ENCODE peak calls at places on chromosomes 4 and X, in six cellular contexts. One of them, this sample, is unnamed.

GRCh38 chr4:4735870-4736269 is 123.6 kb upstream of the MSX1 start:
- DNase-seq in sigmoid colon: peak; percentile 57
- DNase-seq in heart right ventricle: no peak
- DNase-seq in HFFc6: no peak
- DNase-seq in H9: no peak
- DNase-seq in endothelial cell: no peak
- DNase-seq in this sample: no peak

GRCh38 chr4:28469886-28470285 is 1609.2 kb downstream of the STIM2 start:
- DNase-seq in sigmoid colon: no peak
- DNase-seq in heart right ventricle: no peak
- DNase-seq in HFFc6: peak; percentile 50
- DNase-seq in H9: no peak
- DNase-seq in endothelial cell: no peak
- DNase-seq in this sample: no peak

GRCh38 chrX:44428989-44429627 is 85.6 kb upstream of the EFHC2 start:
- DNase-seq in sigmoid colon: no peak
- DNase-seq in heart right ventricle: no peak
- DNase-seq in HFFc6: no peak
- DNase-seq in H9: no peak
- DNase-seq in endothelial cell: no peak
- DNase-seq in this sample: no peak

GRCh38 chr4:35500812-35501211 is 743.5 kb downstream of the ARAP2 start:
- DNase-seq in sigmoid colon: no peak
- DNase-seq in heart right ventricle: no peak
- DNase-seq in HFFc6: no peak
- DNase-seq in H9: no peak
- DNase-seq in endothelial cell: no peak
- DNase-seq in this sample: no peak

GRCh38 chrX:1468250-1468772 is 15.6 kb upstream of the ASMTL start:
- DNase-seq in sigmoid colon: peak; percentile 53
- DNase-seq in heart right ventricle: peak; percentile 3
- DNase-seq in HFFc6: peak; percentile 59
- DNase-seq in H9: peak; percentile 25
- DNase-seq in endothelial cell: no peak
- DNase-seq in this sample: no peak

GRCh38 chr4:178953447-178954120 is 1511.3 kb upstream of the AGA start:
- DNase-seq in sigmoid colon: no peak
- DNase-seq in heart right ventricle: no peak
- DNase-seq in HFFc6: no peak
- DNase-seq in H9: no peak
- DNase-seq in endothelial cell: no peak
- DNase-seq in this sample: no peak

GRCh38 chrX:150856101-150856500 is 42.4 kb downstream of the CD99L2 start:
- DNase-seq in sigmoid colon: no peak
- DNase-seq in heart right ventricle: no peak
- DNase-seq in HFFc6: no peak
- DNase-seq in H9: no peak
- DNase-seq in endothelial cell: no peak
- DNase-seq in this sample: no peak

GRCh38 chr4:138230048-138230447 is 12.1 kb downstream of the SLC7A11 start:
- DNase-seq in sigmoid colon: no peak
- DNase-seq in heart right ventricle: no peak
- DNase-seq in HFFc6: no peak
- DNase-seq in H9: no peak
- DNase-seq in endothelial cell: no peak
- DNase-seq in this sample: no peak

GRCh38 chr4:148998719-148999118 is 556.5 kb upstream of the NR3C2 start:
- DNase-seq in sigmoid colon: no peak
- DNase-seq in heart right ventricle: no peak
- DNase-seq in HFFc6: no peak
- DNase-seq in H9: peak; percentile 58
- DNase-seq in endothelial cell: peak; percentile 29
- DNase-seq in this sample: peak; percentile 19

GRCh38 chr4:6876440-6876839 is 33.2 kb upstream of the TBC1D14 start:
- DNase-seq in sigmoid colon: no peak
- DNase-seq in heart right ventricle: no peak
- DNase-seq in HFFc6: no peak
- DNase-seq in H9: no peak
- DNase-seq in endothelial cell: no peak
- DNase-seq in this sample: no peak

GRCh38 chrX:40552768-40553167 is 28.0 kb upstream of the ATP6AP2 start:
- DNase-seq in sigmoid colon: no peak
- DNase-seq in heart right ventricle: no peak
- DNase-seq in HFFc6: peak; percentile 6
- DNase-seq in H9: no peak
- DNase-seq in endothelial cell: no peak
- DNase-seq in this sample: no peak

GRCh38 chr4:145827885-145828284 is 110.7 kb downstream of the ZNF827 start:
- DNase-seq in sigmoid colon: no peak
- DNase-seq in heart right ventricle: no peak
- DNase-seq in HFFc6: no peak
- DNase-seq in H9: no peak
- DNase-seq in endothelial cell: no peak
- DNase-seq in this sample: no peak

GRCh38 chr4:185283723-185284122 is 74.3 kb downstream of the SNX25 start:
- DNase-seq in sigmoid colon: no peak
- DNase-seq in heart right ventricle: no peak
- DNase-seq in HFFc6: peak; percentile 49
- DNase-seq in H9: no peak
- DNase-seq in endothelial cell: no peak
- DNase-seq in this sample: no peak

GRCh38 chr4:101366331-101366730 is 19.0 kb upstream of the PPP3CA start:
- DNase-seq in sigmoid colon: no peak
- DNase-seq in heart right ventricle: no peak
- DNase-seq in HFFc6: no peak
- DNase-seq in H9: no peak
- DNase-seq in endothelial cell: no peak
- DNase-seq in this sample: no peak

GRCh38 chr4:8589831-8590545 is 2.6 kb upstream of the CPZ start:
- DNase-seq in sigmoid colon: no peak
- DNase-seq in heart right ventricle: no peak
- DNase-seq in HFFc6: no peak
- DNase-seq in H9: no peak
- DNase-seq in endothelial cell: no peak
- DNase-seq in this sample: peak; percentile 22

GRCh38 chr4:181475781-181476180 is 767.4 kb upstream of the TENM3 start:
- DNase-seq in sigmoid colon: no peak
- DNase-seq in heart right ventricle: peak; percentile 33
- DNase-seq in HFFc6: no peak
- DNase-seq in H9: no peak
- DNase-seq in endothelial cell: no peak
- DNase-seq in this sample: peak; percentile 33

GRCh38 chr4:177339794-177340374 is 30.2 kb downstream of the NEIL3 start:
- DNase-seq in sigmoid colon: no peak
- DNase-seq in heart right ventricle: no peak
- DNase-seq in HFFc6: peak; percentile 55
- DNase-seq in H9: no peak
- DNase-seq in endothelial cell: no peak
- DNase-seq in this sample: no peak

GRCh38 chr4:20592666-20593065 is 107.6 kb upstream of the PACRGL start:
- DNase-seq in sigmoid colon: no peak
- DNase-seq in heart right ventricle: no peak
- DNase-seq in HFFc6: no peak
- DNase-seq in H9: no peak
- DNase-seq in endothelial cell: no peak
- DNase-seq in this sample: no peak

GRCh38 chrX:49184294-49185061 is 1.7 kb downstream of the PRICKLE3 start:
- DNase-seq in sigmoid colon: peak; percentile 97
- DNase-seq in heart right ventricle: peak; percentile 92
- DNase-seq in HFFc6: peak; percentile 57
- DNase-seq in H9: peak; percentile 94
- DNase-seq in endothelial cell: peak; percentile 75
- DNase-seq in this sample: peak; percentile 76

GRCh38 chr4:15004701-15005301 is 2.5 kb downstream of the CPEB2 start:
- DNase-seq in sigmoid colon: peak; percentile 96
- DNase-seq in heart right ventricle: peak; percentile 85
- DNase-seq in HFFc6: peak; percentile 68
- DNase-seq in H9: peak; percentile 64
- DNase-seq in endothelial cell: peak; percentile 56
- DNase-seq in this sample: peak; percentile 62

GRCh38 chr4:91620952-91621351 is 682.8 kb upstream of the GRID2 start:
- DNase-seq in sigmoid colon: no peak
- DNase-seq in heart right ventricle: no peak
- DNase-seq in HFFc6: no peak
- DNase-seq in H9: no peak
- DNase-seq in endothelial cell: no peak
- DNase-seq in this sample: no peak

GRCh38 chr4:98506462-98507132 is 151.8 kb downstream of the TSPAN5 start:
- DNase-seq in sigmoid colon: no peak
- DNase-seq in heart right ventricle: no peak
- DNase-seq in HFFc6: no peak
- DNase-seq in H9: peak; percentile 55
- DNase-seq in endothelial cell: peak; percentile 30
- DNase-seq in this sample: no peak

GRCh38 chr4:152259866-152260265 is 276.0 kb downstream of the FBXW7 start:
- DNase-seq in sigmoid colon: no peak
- DNase-seq in heart right ventricle: no peak
- DNase-seq in HFFc6: peak; percentile 77
- DNase-seq in H9: no peak
- DNase-seq in endothelial cell: no peak
- DNase-seq in this sample: no peak

DNA sequence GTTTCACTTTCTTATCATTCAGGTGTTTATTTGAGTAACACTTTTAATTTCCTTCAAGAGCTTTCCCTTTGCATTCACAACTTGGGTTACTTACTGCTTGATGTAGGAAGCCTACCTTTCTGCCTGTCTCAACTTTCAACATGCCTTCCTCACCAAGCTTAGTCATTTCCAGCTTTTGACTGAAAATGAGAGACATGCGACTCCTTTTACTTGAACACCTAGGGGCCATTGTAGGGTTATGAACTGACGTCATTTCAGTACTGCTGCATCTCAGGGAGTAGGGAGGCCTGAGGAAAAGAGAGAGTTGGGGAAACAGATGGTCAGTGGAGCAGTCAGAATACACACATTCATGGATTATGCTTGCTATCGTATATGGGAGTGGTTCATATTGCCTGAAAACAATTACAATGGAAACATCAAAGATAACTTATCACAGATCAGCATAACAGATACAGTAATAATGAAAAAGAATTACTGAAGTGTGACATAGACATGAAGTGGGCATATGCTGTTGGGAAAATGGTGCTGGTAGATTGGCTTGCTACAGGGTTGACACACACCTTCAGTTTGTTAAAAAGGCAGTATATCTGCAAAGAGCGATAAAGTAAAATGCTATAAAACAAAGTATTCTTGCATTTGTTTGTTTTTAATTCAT is 25.7 kb downstream of the USP53 start:
- DNase-seq in sigmoid colon: no peak
- DNase-seq in heart right ventricle: no peak
- DNase-seq in HFFc6: no peak
- DNase-seq in H9: no peak
- DNase-seq in endothelial cell: no peak
- DNase-seq in this sample: no peak
- TF ChIP-seq CTCF in sigmoid colon: no peak
- TF ChIP-seq CTCF in heart right ventricle: no peak
- TF ChIP-seq CTCF in HFFc6: no peak
- TF ChIP-seq CTCF in H9: no peak
- TF ChIP-seq CTCF in endothelial cell: no peak
- TF ChIP-seq CTCF in this sample: no peak

DNA sequence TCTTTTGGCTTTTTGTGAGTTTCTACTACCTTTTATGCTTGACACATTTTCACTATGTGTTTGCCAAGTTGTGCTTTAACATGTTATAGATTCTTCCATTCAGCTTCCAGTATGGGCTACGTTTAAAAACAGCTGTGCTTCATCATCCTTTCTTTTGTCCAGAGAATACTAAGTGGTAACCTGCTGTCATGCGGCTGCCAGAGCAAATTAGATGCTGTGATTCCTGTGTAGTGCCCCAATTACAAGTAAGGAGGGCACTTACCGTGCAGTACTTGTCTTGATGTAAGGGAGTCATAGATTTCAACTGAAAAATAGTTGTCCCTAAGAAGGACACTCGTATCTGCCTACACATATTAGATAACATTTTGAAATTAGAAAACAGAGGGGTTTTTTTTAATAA is 531.8 kb upstream of the GALNTL6 start:
- DNase-seq in sigmoid colon: no peak
- DNase-seq in heart right ventricle: no peak
- DNase-seq in HFFc6: no peak
- DNase-seq in H9: no peak
- DNase-seq in endothelial cell: no peak
- DNase-seq in this sample: peak; percentile 20
- TF ChIP-seq CTCF in sigmoid colon: no peak
- TF ChIP-seq CTCF in heart right ventricle: no peak
- TF ChIP-seq CTCF in HFFc6: no peak
- TF ChIP-seq CTCF in H9: no peak
- TF ChIP-seq CTCF in endothelial cell: no peak
- TF ChIP-seq CTCF in this sample: no peak

GRCh38 chr4:1112174-1112820 is 1.1 kb downstream of the RNF212 start:
- DNase-seq in sigmoid colon: no peak
- DNase-seq in heart right ventricle: no peak
- DNase-seq in HFFc6: no peak
- DNase-seq in H9: no peak
- DNase-seq in endothelial cell: no peak
- DNase-seq in this sample: peak; percentile 66

GRCh38 chr4:1112821-1113182 is 562 bp downstream of the RNF212 start:
- DNase-seq in sigmoid colon: no peak
- DNase-seq in heart right ventricle: no peak
- DNase-seq in HFFc6: no peak
- DNase-seq in H9: no peak
- DNase-seq in endothelial cell: no peak
- DNase-seq in this sample: no peak

GRCh38 chr4:1115528-1116293 is 2.3 kb upstream of the RNF212 start:
- DNase-seq in sigmoid colon: no peak
- DNase-seq in heart right ventricle: no peak
- DNase-seq in HFFc6: no peak
- DNase-seq in H9: no peak
- DNase-seq in endothelial cell: no peak
- DNase-seq in this sample: no peak

GRCh38 chr4:1113311-1114009 is at the start of gene RNF212:
- DNase-seq in sigmoid colon: no peak
- DNase-seq in heart right ventricle: no peak
- DNase-seq in HFFc6: no peak
- DNase-seq in H9: peak; percentile 65
- DNase-seq in endothelial cell: peak; percentile 32
- DNase-seq in this sample: no peak

GRCh38 chr4:1116837-1117236 is 3.5 kb upstream of the RNF212 start:
- DNase-seq in sigmoid colon: no peak
- DNase-seq in heart right ventricle: no peak
- DNase-seq in HFFc6: no peak
- DNase-seq in H9: no peak
- DNase-seq in endothelial cell: no peak
- DNase-seq in this sample: no peak
- TF ChIP-seq CTCF in sigmoid colon: no peak
- TF ChIP-seq CTCF in heart right ventricle: no peak
- TF ChIP-seq CTCF in HFFc6: peak; percentile 14
- TF ChIP-seq CTCF in H9: peak; percentile 21
- TF ChIP-seq CTCF in endothelial cell: no peak
- TF ChIP-seq CTCF in this sample: no peak

GRCh38 chr4:121938282-121939092 is 13.4 kb downstream of the TRPC3 start:
- DNase-seq in sigmoid colon: no peak
- DNase-seq in heart right ventricle: no peak
- DNase-seq in HFFc6: peak; percentile 12
- DNase-seq in H9: no peak
- DNase-seq in endothelial cell: no peak
- DNase-seq in this sample: no peak

GRCh38 chr4:121939690-121940089 is 12.2 kb downstream of the TRPC3 start:
- DNase-seq in sigmoid colon: no peak
- DNase-seq in heart right ventricle: peak; percentile 21
- DNase-seq in HFFc6: no peak
- DNase-seq in H9: no peak
- DNase-seq in endothelial cell: no peak
- DNase-seq in this sample: no peak

GRCh38 chr4:121946644-121947043 is 5.2 kb downstream of the TRPC3 start:
- DNase-seq in sigmoid colon: no peak
- DNase-seq in heart right ventricle: no peak
- DNase-seq in HFFc6: no peak
- DNase-seq in H9: no peak
- DNase-seq in endothelial cell: no peak
- DNase-seq in this sample: no peak

GRCh38 chr4:121943941-121944340 is 7.9 kb downstream of the TRPC3 start:
- DNase-seq in sigmoid colon: no peak
- DNase-seq in heart right ventricle: no peak
- DNase-seq in HFFc6: no peak
- DNase-seq in H9: peak; percentile 81
- DNase-seq in endothelial cell: peak; percentile 73
- DNase-seq in this sample: peak; percentile 66
- TF ChIP-seq CTCF in sigmoid colon: no peak
- TF ChIP-seq CTCF in heart right ventricle: no peak
- TF ChIP-seq CTCF in HFFc6: peak; percentile 66
- TF ChIP-seq CTCF in H9: peak; percentile 82
- TF ChIP-seq CTCF in endothelial cell: peak; percentile 55
- TF ChIP-seq CTCF in this sample: no peak